ENCODE peak calls at places on chromosomes 13 and 19, in seven cellular contexts. G, O, H, X, A, L and P are unnamed samples. For H3K4me1, the result is how much of the 10 kb centered on the place peaks cover.

GRCh38 chr13:42176286-42176685 is 95.7 kb upstream of the AKAP11 start:
- DNase-seq in G (no peak), O (no peak), H (no peak), X (no peak), A (no peak), L (no peak), P (no peak)

GRCh38 chr19:17555929-17556813 is 722 bp downstream of the COLGALT1 start:
- DNase-seq in G (peak), O (no peak), H (peak), X (no peak), A (no peak), L (no peak), P (peak)

GRCh38 chr19:23699521-23699860 is 12.5 kb upstream of the ZNF675 start:
- DNase-seq in G (no peak), O (no peak), H (no peak), X (no peak), A (no peak), L (no peak), P (no peak)

GRCh38 chr13:91406619-91407018 is 8.2 kb downstream of the GPC5 start:
- DNase-seq in G (peak), O (peak), H (peak), X (peak), A (peak), L (no peak), P (peak)

GRCh38 chr19:34319785-34320184 is 45.2 kb upstream of the GPI start:
- DNase-seq in G (peak), O (no peak), H (peak), X (no peak), A (no peak), L (no peak), P (no peak)

GRCh38 chr19:52599241-52599640 is 29.2 kb downstream of the ZNF701 start:
- DNase-seq in G (no peak), O (no peak), H (no peak), X (no peak), A (no peak), L (no peak), P (no peak)

GRCh38 chr19:5914358-5914774 is 312 bp downstream of the CAPS start:
- DNase-seq in G (no peak), O (no peak), H (no peak), X (no peak), A (no peak), L (no peak), P (no peak)

GRCh38 chr19:52494518-52494917 is 33.0 kb upstream of the ZNF808 start:
- DNase-seq in G (no peak), O (no peak), H (peak), X (no peak), A (no peak), L (no peak), P (no peak)

GRCh38 chr13:88896466-88896865 is 1225.3 kb downstream of the SLITRK5 start:
- DNase-seq in G (no peak), O (no peak), H (no peak), X (no peak), A (no peak), L (no peak), P (no peak)

GRCh38 chr13:79267560-79267959 is 138.5 kb downstream of the RBM26 start:
- DNase-seq in G (no peak), O (no peak), H (no peak), X (no peak), A (no peak), L (no peak), P (no peak)

GRCh38 chr19:40690699-40691420 is 409 bp upstream of the NUMBL start:
- DNase-seq in G (peak), O (peak), H (peak), X (no peak), A (peak), L (peak), P (peak)

DNA sequence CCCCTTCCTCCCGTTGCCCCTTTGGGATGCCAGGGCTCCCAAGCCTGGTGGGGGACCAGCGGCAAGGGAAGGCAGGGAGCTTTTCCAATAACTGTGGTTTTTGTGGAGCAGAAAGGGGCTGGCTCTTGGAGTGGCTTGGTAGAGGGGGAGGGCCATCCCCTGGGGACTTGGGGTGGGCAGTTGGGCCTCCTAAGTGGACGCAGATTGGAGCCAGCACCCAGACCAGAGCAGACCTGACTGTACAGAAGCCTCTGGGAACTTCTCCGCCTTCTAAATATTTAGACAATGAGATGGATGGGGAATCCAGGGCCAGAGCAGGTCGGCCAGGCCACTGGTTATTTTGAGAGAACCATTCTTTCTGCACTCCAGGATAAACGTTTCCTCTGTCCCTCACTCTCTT is 4.2 kb downstream of the PTGIR start:
- DNase-seq in G (no peak), O (no peak), H (peak), X (no peak), A (no peak), L (no peak), P (no peak)
- H3K4me1 ChIP-seq in G (half or more), O (under half), H (under half), X (under half), A (under half), L (half or more), P (under half)

GRCh38 chr13:111491021-111491420 is 170.6 kb downstream of the TEX29 start:
- DNase-seq in G (no peak), O (no peak), H (no peak), X (no peak), A (no peak), L (no peak), P (no peak)
- TF ChIP-seq CEBPB in G (no peak), O (no peak), H (no peak), X (no peak), A (no peak), L (no peak), P (no peak)

DNA sequence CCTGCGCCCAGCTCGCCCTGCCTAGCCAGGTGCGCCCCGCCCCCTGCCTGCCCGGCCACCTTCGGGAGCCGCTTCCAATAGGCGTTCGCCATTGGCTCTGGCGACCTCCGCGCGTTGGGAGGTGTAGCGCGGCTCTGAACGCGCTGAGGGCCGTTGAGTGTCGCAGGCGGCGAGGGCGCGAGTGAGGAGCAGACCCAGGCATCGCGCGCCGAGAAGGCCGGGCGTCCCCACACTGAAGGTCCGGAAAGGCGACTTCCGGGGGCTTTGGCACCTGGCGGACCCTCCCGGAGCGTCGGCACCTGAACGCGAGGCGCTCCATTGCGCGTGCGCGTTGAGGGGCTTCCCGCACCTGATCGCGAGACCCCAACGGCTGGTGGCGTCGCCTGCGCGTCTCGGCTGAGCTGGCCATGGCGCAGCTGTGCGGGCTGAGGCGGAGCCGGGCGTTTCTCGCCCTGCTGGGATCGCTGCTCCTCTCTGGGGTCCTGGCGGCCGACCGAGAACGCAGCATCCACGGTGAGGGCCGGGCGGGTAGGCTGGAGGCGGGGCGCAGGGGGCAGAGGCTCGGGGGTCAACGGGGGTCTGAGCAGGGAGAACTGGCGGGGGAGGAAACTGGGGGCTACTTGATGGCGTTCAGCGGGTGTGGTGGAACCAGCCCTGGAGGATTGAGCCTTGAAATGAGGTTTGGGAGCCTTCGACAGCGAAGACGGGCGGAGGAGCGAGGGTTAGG is at the start of gene SPINT2:
- DNase-seq in G (no peak), O (peak), H (no peak), X (no peak), A (peak), L (no peak), P (peak)
- TF ChIP-seq POLR2A in G (no peak), O (peak), H (no peak), X (no peak), A (peak), L (peak), P (peak)

DNA sequence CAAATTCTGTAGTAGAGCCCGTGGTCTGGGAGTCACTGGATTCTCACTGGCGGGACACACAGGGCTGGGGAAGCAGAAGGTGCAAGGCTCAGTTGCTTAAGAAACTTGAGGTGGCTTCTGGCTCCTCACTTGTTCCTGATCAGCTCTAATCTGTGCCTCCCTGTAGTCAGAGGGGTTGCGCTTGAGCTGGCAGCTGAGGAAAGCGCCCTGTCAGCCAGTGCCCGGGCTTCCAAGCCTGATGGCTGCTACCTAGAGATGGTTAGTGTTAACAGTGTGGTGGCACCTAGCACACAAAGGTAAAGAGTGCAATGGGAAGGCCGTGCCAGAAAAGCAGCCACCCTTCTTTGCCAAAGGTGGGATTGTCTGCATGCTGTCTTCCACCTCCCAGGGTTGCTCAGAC is 8.8 kb downstream of the HNRNPM start:
- DNase-seq in G (no peak), O (no peak), H (no peak), X (no peak), A (no peak), L (no peak), P (no peak)
- H3K4me1 ChIP-seq in G (under half), O (under half), H (under half), X (half or more), A (under half), L (under half), P (half or more)

GRCh38 chr13:101127741-101128353 is 288.5 kb downstream of the NALCN start:
- DNase-seq in G (peak), O (peak), H (peak), X (peak), A (no peak), L (no peak), P (peak)
- TF ChIP-seq CEBPB in G (no peak), O (no peak), H (no peak), X (no peak), A (no peak), L (no peak), P (no peak)

GRCh38 chr13:20546559-20546958 is 20.4 kb upstream of the IFT88 start:
- DNase-seq in G (no peak), O (no peak), H (no peak), X (no peak), A (no peak), L (no peak), P (no peak)
- TF ChIP-seq POLR2A in G (no peak), O (no peak), H (no peak), X (no peak), A (no peak), L (no peak), P (no peak)

GRCh38 chr19:16000024-16000687 is 51.3 kb downstream of the OR10H4 start:
- DNase-seq in G (no peak), O (no peak), H (peak), X (no peak), A (no peak), L (no peak), P (no peak)
- H3K4me1 ChIP-seq in G (under half), O (under half), H (under half), X (under half), A (under half), L (under half), P (under half)

DNA sequence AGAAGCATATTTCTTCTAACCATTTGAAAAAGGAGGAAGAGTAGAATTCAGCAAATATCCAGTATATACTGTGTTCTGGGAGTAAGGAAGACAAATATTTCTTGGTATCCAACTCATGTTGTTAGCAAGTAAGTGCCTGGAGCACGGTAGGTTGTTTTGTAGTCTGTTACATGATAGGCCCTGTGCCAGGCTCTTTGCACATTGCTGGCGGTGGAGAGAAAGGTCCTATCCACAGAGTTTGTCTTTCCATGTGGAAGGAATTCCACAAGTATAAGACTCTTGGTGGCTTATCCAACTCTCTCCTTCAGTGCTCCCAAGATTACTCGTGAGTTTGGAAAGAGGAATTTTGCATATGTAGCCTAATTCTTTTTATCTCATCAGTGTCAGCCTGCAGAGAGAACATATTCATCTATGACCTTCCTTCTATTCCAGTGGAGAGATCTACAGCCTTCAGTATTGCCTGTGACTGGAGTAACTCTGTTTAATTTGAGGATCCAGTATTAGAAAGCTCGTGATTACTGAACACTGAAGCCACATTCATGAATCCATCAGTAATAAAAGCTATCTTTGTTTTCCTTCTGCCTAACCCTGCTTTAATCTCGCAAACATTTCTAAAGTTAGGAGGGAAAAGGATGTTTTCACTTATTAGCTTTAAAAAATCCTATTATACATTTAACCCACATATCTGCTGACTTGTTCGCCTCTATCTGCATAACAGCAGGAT is 183.9 kb upstream of the CSNK1A1L start:
- DNase-seq in G (no peak), O (no peak), H (no peak), X (no peak), A (no peak), L (no peak), P (no peak)
- TF ChIP-seq CEBPB in G (no peak), O (no peak), H (no peak), X (no peak), A (no peak), L (no peak), P (no peak)